ENCODE peak calls at places on chromosome 1, in four cellular contexts. T is epithelial cell of esophagus, X is AG04450, I is HL-60. H is an unnamed sample.

GRCh38 chr1:242081446-242081845 is 82.5 kb upstream of the MAP1LC3C start:
- DNase-seq in T (no peak), X (no peak), I (no peak), H (no peak)

GRCh38 chr1:159869173-159869572 is 6.7 kb upstream of the VSIG8 start:
- DNase-seq in T (peak; percentile 88), X (no peak), I (no peak), H (no peak)

GRCh38 chr1:156582388-156583022 is 3.0 kb downstream of the TTC24 start:
- DNase-seq in T (no peak), X (no peak), I (no peak), H (no peak)

GRCh38 chr1:22471078-22471477 is 19.4 kb downstream of the ZBTB40 start:
- DNase-seq in T (no peak), X (no peak), I (no peak), H (no peak)

GRCh38 chr1:143735764-143736461 is 235.9 kb downstream of the FAM72C start:
- DNase-seq in T (peak; percentile 64), X (no peak), I (no peak), H (no peak)

GRCh38 chr1:246526915-246527314 is 19.8 kb upstream of the SMYD3 start:
- DNase-seq in T (no peak), X (no peak), I (no peak), H (no peak)

GRCh38 chr1:25872708-25873107 is 2.8 kb downstream of the PAQR7 start:
- DNase-seq in T (no peak), X (no peak), I (no peak), H (peak; percentile 5)

GRCh38 chr1:202189919-202190715 is 3.5 kb upstream of the LGR6 start:
- DNase-seq in T (no peak), X (no peak), I (no peak), H (no peak)

GRCh38 chr1:110053557-110054428 is 16.7 kb downstream of the ALX3 start:
- DNase-seq in T (peak; percentile 51), X (no peak), I (no peak), H (no peak)

GRCh38 chr1:58908539-58909161 is 124.8 kb upstream of the JUN start:
- DNase-seq in T (no peak), X (no peak), I (no peak), H (no peak)

GRCh38 chr1:58911841-58912553 is 128.2 kb upstream of the JUN start:
- DNase-seq in T (no peak), X (no peak), I (no peak), H (no peak)

GRCh38 chr1:58909162-58909560 is 125.3 kb upstream of the JUN start:
- DNase-seq in T (peak; percentile 93), X (no peak), I (no peak), H (no peak)

GRCh38 chr1:58907398-58907797 is 123.6 kb upstream of the JUN start:
- DNase-seq in T (no peak), X (no peak), I (no peak), H (no peak)

GRCh38 chr1:58909914-58910681 is 126.3 kb upstream of the JUN start:
- DNase-seq in T (no peak), X (no peak), I (no peak), H (no peak)
- TF ChIP-seq CTCF in T (no peak), X (no peak), I (no peak), H (no peak)

DNA sequence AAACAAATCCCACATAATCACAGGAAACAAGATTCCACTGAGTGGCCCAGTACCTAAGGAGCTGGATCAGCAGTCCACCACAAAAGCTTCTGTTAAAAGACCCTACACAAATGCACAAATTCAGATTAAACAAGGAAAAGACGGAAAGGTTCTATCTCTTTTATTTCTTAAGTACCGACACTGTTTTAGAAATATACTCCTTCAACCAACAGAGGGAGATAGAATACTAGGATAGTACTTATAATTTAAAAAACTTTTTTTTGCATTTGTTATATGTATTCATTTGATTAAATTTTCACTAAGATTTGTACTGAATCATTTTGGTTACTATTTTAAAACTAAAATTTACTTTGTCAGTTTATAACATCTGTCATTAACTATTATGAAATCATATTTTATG is 12.5 kb downstream of the CDC7 start:
- DNase-seq in T (no peak), X (no peak), I (no peak), H (no peak)
- TF ChIP-seq CTCF in T (no peak), X (peak; percentile 54), I (no peak), H (no peak)

DNA sequence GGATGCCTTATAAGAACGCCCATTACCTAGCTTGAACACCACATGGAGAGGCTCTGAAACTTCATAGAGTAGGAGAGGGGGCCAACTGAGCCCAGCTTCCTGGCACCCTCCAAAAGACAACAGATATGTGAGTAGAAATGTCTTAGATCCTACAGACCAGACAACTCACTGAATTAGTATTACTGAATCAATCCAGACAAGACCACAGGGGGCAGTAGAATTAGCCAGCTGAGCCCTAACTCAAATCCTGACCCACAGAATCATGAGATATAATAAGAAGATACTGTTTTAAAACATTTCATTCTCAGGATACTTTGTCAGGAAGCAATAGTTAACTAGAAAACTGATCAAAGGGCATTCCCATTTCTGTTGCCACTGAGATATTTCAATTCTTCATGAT is 45.8 kb upstream of the C1orf21 start:
- DNase-seq in T (no peak), X (no peak), I (no peak), H (no peak)
- TF ChIP-seq CTCF in T (peak; percentile 25), X (peak; percentile 41), I (no peak), H (no peak)

GRCh38 chr1:45375104-45376090 is 35.2 kb upstream of the MUTYH start:
- DNase-seq in T (no peak), X (no peak), I (no peak), H (no peak)
- TF ChIP-seq CTCF in T (no peak), X (peak; percentile 7), I (no peak), H (no peak)

GRCh38 chr1:165179306-165179705 is 177.2 kb downstream of the LMX1A start:
- DNase-seq in T (no peak), X (no peak), I (no peak), H (no peak)
- TF ChIP-seq CTCF in T (no peak), X (no peak), I (no peak), H (no peak)

GRCh38 chr1:30033276-30034104 is 689.9 kb downstream of the MATN1 start:
- DNase-seq in T (no peak), X (no peak), I (no peak), H (no peak)
- TF ChIP-seq CTCF in T (no peak), X (no peak), I (no peak), H (no peak)

GRCh38 chr1:91730781-91731732 is 154.9 kb downstream of the TGFBR3 start:
- DNase-seq in T (peak; percentile 82), X (no peak), I (peak; percentile 23), H (no peak)

GRCh38 chr1:91732291-91732953 is 153.5 kb downstream of the TGFBR3 start:
- DNase-seq in T (peak; percentile 55), X (peak; percentile 63), I (no peak), H (no peak)

GRCh38 chr1:91732991-91733390 is 153.0 kb downstream of the TGFBR3 start:
- DNase-seq in T (no peak), X (no peak), I (no peak), H (no peak)

GRCh38 chr1:91729621-91730348 is 156.2 kb downstream of the TGFBR3 start:
- DNase-seq in T (no peak), X (no peak), I (no peak), H (no peak)

DNA sequence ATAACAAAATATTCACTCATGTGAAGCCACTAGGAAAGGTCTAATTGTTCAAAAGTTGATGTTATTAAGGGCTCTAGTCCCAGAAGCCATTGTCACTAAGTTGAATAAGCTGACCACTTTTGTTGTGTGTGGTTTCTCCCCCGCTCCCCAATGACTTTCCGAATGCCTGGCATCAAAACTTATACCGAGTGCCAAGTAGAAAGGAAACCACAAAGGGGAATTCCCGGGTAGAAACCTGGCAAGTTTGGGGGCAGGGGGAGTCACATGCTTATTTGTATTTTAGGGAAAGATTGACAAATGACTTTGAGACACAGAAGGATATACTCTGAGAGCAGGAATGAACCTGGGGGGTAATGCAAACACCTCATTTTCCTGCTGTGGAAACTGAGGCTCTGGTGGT is 154.1 kb downstream of the TGFBR3 start:
- DNase-seq in T (peak; percentile 14), X (no peak), I (no peak), H (no peak)
- TF ChIP-seq CTCF in T (no peak), X (no peak), I (no peak), H (no peak)